ENCODE peak calls at places on chromosome 10, in eight cellular contexts. Y, X, R, I, P, E, Z and O are unnamed samples.

GRCh38 chr10:72355214-72355555 is 466 bp upstream of the DNAJB12 start:
- DNase-seq in Y (no peak), X (no peak), R (no peak), I (no peak), P (no peak), E (no peak), Z (no peak), O (no peak)

GRCh38 chr10:50621981-50622496 is 1.7 kb downstream of the SGMS1 start:
- DNase-seq in Y (peak), X (peak), R (peak), I (peak), P (peak), E (peak), Z (peak), O (peak)

GRCh38 chr10:42578019-42578418 is 60.4 kb downstream of the ZNF33B start:
- DNase-seq in Y (no peak), X (no peak), R (no peak), I (no peak), P (no peak), E (no peak), Z (no peak), O (no peak)

GRCh38 chr10:87585565-87586514 is 73.8 kb upstream of the PAPSS2 start:
- DNase-seq in Y (no peak), X (peak), R (peak), I (peak), P (peak), E (no peak), Z (no peak), O (peak)

GRCh38 chr10:117673611-117674010 is 131.1 kb downstream of the EMX2 start:
- DNase-seq in Y (no peak), X (no peak), R (no peak), I (no peak), P (no peak), E (no peak), Z (no peak), O (no peak)

GRCh38 chr10:103506061-103506460 is 12.6 kb downstream of the NEURL1 start:
- DNase-seq in Y (no peak), X (no peak), R (no peak), I (no peak), P (no peak), E (no peak), Z (no peak), O (no peak)

GRCh38 chr10:69061305-69062161 is 26.4 kb upstream of the SRGN start:
- DNase-seq in Y (peak), X (peak), R (no peak), I (peak), P (peak), E (no peak), Z (no peak), O (no peak)

GRCh38 chr10:49298666-49298989 is 342 bp upstream of the C10orf71 start:
- DNase-seq in Y (no peak), X (no peak), R (peak), I (no peak), P (no peak), E (no peak), Z (no peak), O (no peak)

GRCh38 chr10:37275216-37275777 is 149.9 kb downstream of the ANKRD30A start:
- DNase-seq in Y (no peak), X (no peak), R (no peak), I (no peak), P (no peak), E (no peak), Z (no peak), O (no peak)

GRCh38 chr10:73517166-73517888 is 21.5 kb upstream of the PPP3CB start:
- DNase-seq in Y (no peak), X (peak), R (no peak), I (no peak), P (peak), E (no peak), Z (no peak), O (no peak)

GRCh38 chr10:61986788-61987187 is 85.3 kb downstream of the ARID5B start:
- DNase-seq in Y (no peak), X (no peak), R (no peak), I (no peak), P (no peak), E (no peak), Z (no peak), O (no peak)

GRCh38 chr10:129552119-129552518 is 85.1 kb downstream of the MGMT start:
- DNase-seq in Y (no peak), X (no peak), R (no peak), I (no peak), P (no peak), E (no peak), Z (no peak), O (no peak)

GRCh38 chr10:59373071-59373470 is 10.7 kb upstream of the FAM13C start:
- DNase-seq in Y (no peak), X (peak), R (no peak), I (no peak), P (no peak), E (no peak), Z (no peak), O (no peak)

GRCh38 chr10:84224411-84225028 is 824 bp downstream of the LRIT2 start:
- DNase-seq in Y (no peak), X (no peak), R (peak), I (no peak), P (no peak), E (no peak), Z (peak), O (no peak)

GRCh38 chr10:59904431-59905065 is 1.8 kb downstream of the CCDC6 start:
- DNase-seq in Y (peak), X (no peak), R (no peak), I (no peak), P (no peak), E (no peak), Z (no peak), O (no peak)

GRCh38 chr10:121490906-121491519 is 107.2 kb downstream of the FGFR2 start:
- DNase-seq in Y (no peak), X (no peak), R (no peak), I (no peak), P (no peak), E (no peak), Z (no peak), O (no peak)

GRCh38 chr10:127398140-127398966 is 150.8 kb upstream of the NPS start:
- DNase-seq in Y (no peak), X (peak), R (no peak), I (no peak), P (peak), E (no peak), Z (no peak), O (no peak)

GRCh38 chr10:70858759-70859158 is 29.6 kb downstream of the PCBD1 start:
- DNase-seq in Y (no peak), X (no peak), R (no peak), I (peak), P (no peak), E (no peak), Z (no peak), O (no peak)

GRCh38 chr10:71424496-71425194 is 27.9 kb downstream of the CDH23 start:
- DNase-seq in Y (no peak), X (no peak), R (no peak), I (no peak), P (no peak), E (no peak), Z (no peak), O (no peak)

GRCh38 chr10:96532523-96532922 is 18.8 kb upstream of the TLL2 start:
- DNase-seq in Y (no peak), X (peak), R (no peak), I (no peak), P (peak), E (no peak), Z (no peak), O (no peak)

GRCh38 chr10:59830601-59831259 is 75.6 kb downstream of the CCDC6 start:
- DNase-seq in Y (peak), X (peak), R (peak), I (peak), P (peak), E (no peak), Z (peak), O (no peak)

GRCh38 chr10:117991701-117992100 is 55.0 kb downstream of the RAB11FIP2 start:
- DNase-seq in Y (no peak), X (no peak), R (no peak), I (no peak), P (no peak), E (no peak), Z (no peak), O (no peak)